ENCODE peak calls at places on chromosomes 7 and 10, in five cellular contexts. Q is fibroblast of the aortic adventitia, B is astrocyte of the cerebellum, R is body of pancreas, D is right atrium auricular region. F is an unnamed sample.

GRCh38 chr10:23351914-23352313 is 7.3 kb upstream of the C10orf67 start:
- DNase-seq in B (no peak), D (no peak), R (no peak), Q (peak; percentile 28), F (no peak)

GRCh38 chr7:20176552-20177242 is 40.5 kb downstream of the MACC1 start:
- DNase-seq in D (no peak), Q (no peak), B (no peak), R (no peak), F (no peak)

GRCh38 chr7:46651561-46652088 is 730.6 kb upstream of the IGFBP3 start:
- DNase-seq in B (no peak), Q (no peak), D (no peak), R (no peak), F (peak; percentile 63)

GRCh38 chr7:88927-89921 is 103.1 kb upstream of the FAM20C start:
- DNase-seq in Q (peak; percentile 91), R (peak; percentile 70), D (peak; percentile 75), B (peak; percentile 85), F (peak; percentile 93)

GRCh38 chr7:39130304-39130703 is 152.6 kb downstream of the POU6F2 start:
- DNase-seq in D (no peak), R (no peak), Q (peak; percentile 2), B (no peak), F (no peak)

GRCh38 chr10:106360870-106361269 is 803.6 kb downstream of the SORCS1 start:
- DNase-seq in Q (peak; percentile 93), D (no peak), R (no peak), B (peak; percentile 57), F (no peak)

GRCh38 chr7:64558781-64559180 is 4.1 kb downstream of the ZNF680 start:
- DNase-seq in D (no peak), B (no peak), Q (no peak), R (no peak), F (no peak)

GRCh38 chr10:125023269-125023668 is 81.3 kb downstream of the ZRANB1 start:
- DNase-seq in D (no peak), B (no peak), R (peak; percentile 65), Q (no peak), F (no peak)

GRCh38 chr7:5426226-5426475 is 2.5 kb upstream of the TNRC18 start:
- DNase-seq in D (no peak), Q (peak; percentile 62), B (no peak), R (no peak), F (no peak)

GRCh38 chr7:20954711-20955641 is 168.3 kb upstream of the SP8 start:
- DNase-seq in B (no peak), D (no peak), R (no peak), Q (no peak), F (no peak)

GRCh38 chr10:115830260-115830970 is 442.6 kb downstream of the GFRA1 start:
- DNase-seq in D (no peak), Q (peak; percentile 8), B (no peak), R (no peak), F (no peak)

GRCh38 chr7:126819197-126819484 is 433.6 kb downstream of the GRM8 start:
- DNase-seq in D (no peak), B (no peak), Q (no peak), R (no peak), F (no peak)

GRCh38 chr7:137820677-137821420 is 25.9 kb downstream of the DGKI start:
- DNase-seq in D (peak; percentile 79), B (peak; percentile 68), R (peak; percentile 26), Q (peak; percentile 91), F (no peak)

GRCh38 chr7:69799990-69800389 is 201.7 kb downstream of the AUTS2 start:
- DNase-seq in D (no peak), R (no peak), B (no peak), Q (no peak), F (no peak)

GRCh38 chr10:30094601-30095000 is 35.2 kb upstream of the JCAD start:
- DNase-seq in Q (no peak), D (no peak), B (no peak), R (no peak), F (no peak)

GRCh38 chr10:3482200-3482993 is 302.6 kb downstream of the KLF6 start:
- DNase-seq in B (peak; percentile 85), Q (peak; percentile 89), R (peak; percentile 63), D (peak; percentile 80), F (peak; percentile 96)

GRCh38 chr10:131113165-131113564 is 198.4 kb downstream of the TCERG1L start:
- DNase-seq in B (no peak), R (no peak), D (no peak), Q (no peak), F (no peak)

GRCh38 chr10:4013651-4014085 is 228.7 kb upstream of the KLF6 start:
- DNase-seq in B (no peak), Q (no peak), D (no peak), R (no peak), F (no peak)

DNA sequence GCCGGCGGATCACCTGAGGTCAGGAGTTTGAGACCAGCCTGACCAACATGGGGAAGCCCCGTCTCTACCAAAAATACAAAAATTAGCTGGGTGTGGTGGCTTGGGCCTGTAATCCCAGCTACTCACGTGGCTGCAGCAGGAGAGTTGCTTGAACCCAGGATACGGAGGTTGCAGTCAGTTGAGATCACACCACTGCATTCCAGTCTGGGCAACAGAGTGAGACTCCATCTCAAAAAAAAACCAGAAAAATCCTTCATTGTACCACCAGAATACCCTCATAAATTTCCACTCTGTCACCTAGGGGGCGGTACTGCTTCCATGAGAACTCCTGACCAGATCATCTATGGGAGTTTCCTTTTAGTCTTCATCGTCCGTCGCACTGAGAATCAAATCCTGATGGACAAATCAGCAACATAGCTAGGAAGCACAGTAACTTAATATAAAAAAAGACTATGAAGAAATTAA is 225.8 kb upstream of the KLF14 start:
- DNase-seq in Q (peak; percentile 92), D (no peak), B (peak; percentile 68), R (no peak), F (no peak)
- TF ChIP-seq CTCF in Q (peak; percentile 62), D (peak; percentile 33), B (peak; percentile 74), R (no peak), F (peak; percentile 55)

DNA sequence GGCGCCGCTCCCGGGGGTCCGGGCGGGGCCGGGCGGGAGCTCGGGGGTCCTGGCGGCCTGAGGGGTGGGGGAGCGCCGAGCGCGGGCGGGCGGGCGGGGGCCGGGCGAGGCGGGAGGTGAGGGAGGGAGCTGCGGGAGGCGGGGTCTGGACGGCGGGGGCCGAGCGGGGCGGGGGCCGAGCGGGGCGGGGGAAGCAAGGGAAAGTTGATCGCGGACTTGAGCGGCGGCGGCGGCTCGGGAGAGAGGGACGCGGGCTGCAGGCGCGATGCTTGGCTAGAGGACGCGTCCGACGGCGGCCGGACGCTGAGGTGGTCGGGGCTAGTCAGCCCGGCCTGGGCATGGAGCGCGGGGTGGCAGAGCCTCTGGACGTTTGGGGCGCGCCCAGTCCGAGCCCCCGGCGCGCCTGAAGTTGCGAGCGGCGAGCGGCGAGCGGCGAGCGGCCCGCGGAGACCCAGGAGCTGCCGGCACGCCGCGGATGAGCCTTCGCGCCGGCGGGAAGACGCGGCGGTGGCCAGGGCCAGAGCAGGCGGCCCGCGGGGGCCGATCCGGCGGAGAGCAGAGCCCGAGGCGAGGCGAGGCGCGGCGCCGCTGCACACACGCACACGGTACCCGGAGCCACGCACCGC is at the start of gene CDH23:
- DNase-seq in B (no peak), R (peak; percentile 39), Q (no peak), D (peak; percentile 53), F (no peak)
- H3K4me3 ChIP-seq in B (peak within 1 kb of the TSS; percentile 29), R (no peak within 1 kb of the TSS), Q (no peak within 1 kb of the TSS), D (peak within 1 kb of the TSS; percentile 44), F (no peak within 1 kb of the TSS)

DNA sequence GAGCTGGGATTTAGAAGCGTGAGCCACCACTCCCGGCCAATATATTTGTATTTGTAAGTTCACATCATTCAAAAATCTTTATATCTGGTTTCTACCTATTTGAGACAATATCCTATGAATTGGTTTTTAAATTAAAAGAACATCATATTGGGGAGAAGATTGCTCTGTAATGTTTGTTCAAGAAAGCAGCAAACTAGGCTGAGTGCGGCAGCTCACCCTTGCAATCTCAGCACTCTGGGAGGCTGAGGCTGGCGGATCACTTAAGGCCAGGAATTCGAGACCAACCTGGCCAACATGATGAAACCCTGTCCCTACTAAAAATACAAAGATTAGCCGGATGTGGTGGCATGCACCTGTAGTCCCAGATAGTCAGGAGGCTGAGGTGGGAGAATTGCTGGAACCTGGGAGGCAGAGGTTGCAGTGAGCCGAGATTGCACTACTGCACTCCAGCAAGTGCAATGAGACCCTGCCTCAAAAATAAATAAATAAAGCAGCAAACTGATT is 9.4 kb downstream of the NIPSNAP2 start:
- DNase-seq in D (no peak), B (no peak), Q (no peak), R (no peak), F (no peak)
- TF ChIP-seq CTCF in D (no peak), B (no peak), Q (no peak), R (no peak), F (no peak)

DNA sequence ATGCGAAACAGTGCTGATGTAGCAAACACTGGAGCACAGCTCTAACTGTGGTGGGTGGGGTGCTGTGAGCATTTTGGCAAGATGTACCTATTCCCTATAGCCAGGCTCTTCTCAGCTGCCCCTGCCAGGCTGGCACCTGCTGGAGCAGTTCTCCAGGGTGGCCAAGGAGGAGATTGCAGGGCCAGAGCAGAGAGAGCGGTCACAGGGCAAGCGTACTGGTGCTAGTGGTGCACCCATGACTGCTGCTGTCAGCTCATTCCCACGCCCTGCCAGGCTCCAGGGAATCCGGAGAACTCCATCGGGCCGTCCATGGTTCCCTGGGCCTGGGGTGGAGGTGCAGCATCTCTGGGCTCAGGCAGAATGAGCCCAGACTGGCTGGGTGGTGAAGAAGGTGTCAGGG is 2.1 kb downstream of the COL13A1 start:
- DNase-seq in D (no peak), Q (no peak), B (no peak), R (no peak), F (no peak)
- H3K4me3 ChIP-seq in D (no peak overlapping the region), Q (peak overlapping the region; percentile 82), B (peak overlapping the region; percentile 76), R (no peak overlapping the region), F (no peak overlapping the region)

GRCh38 chr7:99460651-99461050 is 5.3 kb downstream of the ATP5MF start:
- DNase-seq in B (no peak), Q (no peak), R (no peak), D (no peak), F (no peak)

GRCh38 chr7:99461221-99461620 is 4.7 kb downstream of the ATP5MF start:
- DNase-seq in D (no peak), Q (no peak), R (no peak), B (no peak), F (no peak)

GRCh38 chr7:99457646-99458493 is 8.1 kb downstream of the ATP5MF start:
- DNase-seq in D (no peak), Q (no peak), R (no peak), B (no peak), F (no peak)

GRCh38 chr7:99457050-99457645 is 8.8 kb downstream of the ATP5MF start:
- DNase-seq in D (no peak), R (no peak), B (no peak), Q (no peak), F (no peak)

GRCh38 chr7:99459087-99459486 is 6.9 kb downstream of the ATP5MF start:
- DNase-seq in R (no peak), B (no peak), D (no peak), Q (peak; percentile 18), F (no peak)
- TF ChIP-seq CTCF in R (no peak), B (peak; percentile 35), D (peak; percentile 24), Q (peak; percentile 37), F (peak; percentile 46)

GRCh38 chr10:6763417-6763816 is 183.3 kb upstream of the PRKCQ start:
- DNase-seq in R (no peak), B (no peak), Q (no peak), D (no peak), F (no peak)
- H3K4me3 ChIP-seq in R (no peak overlapping the region), B (no peak overlapping the region), Q (no peak overlapping the region), D (no peak overlapping the region), F (no peak overlapping the region)

GRCh38 chr7:134255814-134256213 is 60.9 kb downstream of the SLC35B4 start:
- DNase-seq in R (no peak), D (no peak), Q (no peak), B (no peak), F (no peak)

GRCh38 chr7:134254311-134254710 is 62.4 kb downstream of the SLC35B4 start:
- DNase-seq in D (no peak), Q (no peak), R (no peak), B (no peak), F (no peak)
- TF ChIP-seq CTCF in D (no peak), Q (no peak), R (no peak), B (no peak), F (no peak)

GRCh38 chr7:22563115-22563514 is 63.1 kb upstream of the STEAP1B start:
- DNase-seq in R (no peak), B (no peak), Q (no peak), D (peak; percentile 59), F (no peak)
- H3K4me3 ChIP-seq in R (no peak overlapping the region), B (no peak overlapping the region), Q (no peak overlapping the region), D (peak overlapping the region; percentile 22), F (peak overlapping the region; percentile 29)